ENCODE peak calls at places on chromosomes 5 and 9, in five cellular contexts. One of them, this sample, is unnamed.

GRCh38 chr9:125659201-125659840 is 47.7 kb downstream of the MAPKAP1 start:
- DNase-seq in H9: no peak
- DNase-seq in neuronal stem cell: no peak
- DNase-seq in mesenchymal stem cell: no peak
- DNase-seq in mesendoderm: no peak
- DNase-seq in this sample: peak

GRCh38 chr9:33147770-33148169 is 19.4 kb downstream of the B4GALT1 start:
- DNase-seq in mesendoderm: no peak
- DNase-seq in neuronal stem cell: no peak
- DNase-seq in mesenchymal stem cell: no peak
- DNase-seq in H9: no peak
- DNase-seq in this sample: no peak

GRCh38 chr5:132254321-132254977 is 3.0 kb upstream of the PDLIM4 start:
- DNase-seq in mesenchymal stem cell: no peak
- DNase-seq in neuronal stem cell: no peak
- DNase-seq in H9: peak
- DNase-seq in mesendoderm: no peak
- DNase-seq in this sample: no peak

GRCh38 chr9:131613921-131614320 is 68.6 kb downstream of the PRRT1B start:
- DNase-seq in neuronal stem cell: no peak
- DNase-seq in mesenchymal stem cell: no peak
- DNase-seq in mesendoderm: no peak
- DNase-seq in H9: no peak
- DNase-seq in this sample: no peak

GRCh38 chr5:149289307-149289706 is 17.6 kb downstream of the AFAP1L1 start:
- DNase-seq in H9: no peak
- DNase-seq in neuronal stem cell: no peak
- DNase-seq in mesenchymal stem cell: peak
- DNase-seq in mesendoderm: no peak
- DNase-seq in this sample: peak

GRCh38 chr9:69331444-69331843 is 6.4 kb downstream of the ENTREP1 start:
- DNase-seq in neuronal stem cell: no peak
- DNase-seq in mesenchymal stem cell: no peak
- DNase-seq in mesendoderm: no peak
- DNase-seq in H9: no peak
- DNase-seq in this sample: no peak

GRCh38 chr5:150542933-150543445 is 35.1 kb downstream of the NDST1 start:
- DNase-seq in mesendoderm: no peak
- DNase-seq in neuronal stem cell: no peak
- DNase-seq in mesenchymal stem cell: peak
- DNase-seq in H9: no peak
- DNase-seq in this sample: no peak

GRCh38 chr9:21762064-21762463 is 40.4 kb upstream of the MTAP start:
- DNase-seq in mesendoderm: no peak
- DNase-seq in neuronal stem cell: no peak
- DNase-seq in mesenchymal stem cell: no peak
- DNase-seq in H9: no peak
- DNase-seq in this sample: no peak

GRCh38 chr5:3393122-3393963 is 202.3 kb upstream of the IRX1 start:
- DNase-seq in neuronal stem cell: peak
- DNase-seq in mesenchymal stem cell: no peak
- DNase-seq in mesendoderm: no peak
- DNase-seq in H9: no peak
- DNase-seq in this sample: no peak

GRCh38 chr5:148085934-148086333 is 22.2 kb downstream of the SPINK5 start:
- DNase-seq in mesenchymal stem cell: no peak
- DNase-seq in mesendoderm: no peak
- DNase-seq in H9: no peak
- DNase-seq in neuronal stem cell: no peak
- DNase-seq in this sample: peak

GRCh38 chr9:108662090-108662875 is 193.5 kb downstream of the ACTL7B start:
- DNase-seq in mesendoderm: no peak
- DNase-seq in mesenchymal stem cell: no peak
- DNase-seq in H9: no peak
- DNase-seq in neuronal stem cell: no peak
- DNase-seq in this sample: no peak

GRCh38 chr9:92564479-92564878 is 28.7 kb upstream of the ECM2 start:
- DNase-seq in H9: no peak
- DNase-seq in mesenchymal stem cell: peak
- DNase-seq in neuronal stem cell: no peak
- DNase-seq in mesendoderm: no peak
- DNase-seq in this sample: peak

GRCh38 chr9:36590246-36590645 is 17.6 kb downstream of the MELK start:
- DNase-seq in H9: no peak
- DNase-seq in mesenchymal stem cell: no peak
- DNase-seq in mesendoderm: no peak
- DNase-seq in neuronal stem cell: no peak
- DNase-seq in this sample: no peak

GRCh38 chr5:65928341-65928752 is 2.0 kb downstream of the ERBIN start:
- DNase-seq in H9: no peak
- DNase-seq in mesenchymal stem cell: peak
- DNase-seq in mesendoderm: no peak
- DNase-seq in neuronal stem cell: no peak
- DNase-seq in this sample: no peak

GRCh38 chr9:124149992-124150391 is 107.8 kb upstream of the NEK6 start:
- DNase-seq in mesendoderm: peak
- DNase-seq in H9: no peak
- DNase-seq in neuronal stem cell: no peak
- DNase-seq in mesenchymal stem cell: peak
- DNase-seq in this sample: peak

GRCh38 chr9:2602704-2603116 is 18.9 kb upstream of the VLDLR start:
- DNase-seq in neuronal stem cell: no peak
- DNase-seq in H9: no peak
- DNase-seq in mesendoderm: no peak
- DNase-seq in mesenchymal stem cell: no peak
- DNase-seq in this sample: peak

GRCh38 chr5:172143875-172144274 is 44.1 kb downstream of the STK10 start:
- DNase-seq in neuronal stem cell: no peak
- DNase-seq in H9: no peak
- DNase-seq in mesendoderm: no peak
- DNase-seq in mesenchymal stem cell: no peak
- DNase-seq in this sample: no peak
- H2BK120ac ChIP-seq in neuronal stem cell: no peak
- H2BK120ac ChIP-seq in H9: no peak
- H2BK120ac ChIP-seq in mesendoderm: no peak
- H2BK120ac ChIP-seq in mesenchymal stem cell: peak
- H2BK120ac ChIP-seq in this sample: no peak

GRCh38 chr5:112697833-112698232 is 39.9 kb upstream of the APC start:
- DNase-seq in neuronal stem cell: no peak
- DNase-seq in mesendoderm: no peak
- DNase-seq in H9: no peak
- DNase-seq in mesenchymal stem cell: no peak
- DNase-seq in this sample: no peak
- H2BK120ac ChIP-seq in neuronal stem cell: no peak
- H2BK120ac ChIP-seq in mesendoderm: no peak
- H2BK120ac ChIP-seq in H9: no peak
- H2BK120ac ChIP-seq in mesenchymal stem cell: no peak
- H2BK120ac ChIP-seq in this sample: no peak

GRCh38 chr5:139635606-139636206 is 12.4 kb upstream of the CXXC5 start:
- DNase-seq in neuronal stem cell: no peak
- DNase-seq in mesenchymal stem cell: peak
- DNase-seq in mesendoderm: peak
- DNase-seq in H9: no peak
- DNase-seq in this sample: peak
- H2BK120ac ChIP-seq in neuronal stem cell: no peak
- H2BK120ac ChIP-seq in mesenchymal stem cell: peak
- H2BK120ac ChIP-seq in mesendoderm: no peak
- H2BK120ac ChIP-seq in H9: no peak
- H2BK120ac ChIP-seq in this sample: peak

GRCh38 chr9:134135343-134136116 is at the start of gene WDR5:
- DNase-seq in neuronal stem cell: peak
- DNase-seq in mesendoderm: peak
- DNase-seq in mesenchymal stem cell: peak
- DNase-seq in H9: peak
- DNase-seq in this sample: peak

GRCh38 chr9:134136997-134137302 is 1.1 kb downstream of the WDR5 start:
- DNase-seq in mesendoderm: no peak
- DNase-seq in mesenchymal stem cell: no peak
- DNase-seq in neuronal stem cell: no peak
- DNase-seq in H9: no peak
- DNase-seq in this sample: no peak

GRCh38 chr9:134136117-134136996 is 475 bp downstream of the WDR5 start:
- DNase-seq in mesendoderm: peak
- DNase-seq in H9: no peak
- DNase-seq in neuronal stem cell: peak
- DNase-seq in mesenchymal stem cell: peak
- DNase-seq in this sample: peak

GRCh38 chr9:134132208-134132870 is 3.5 kb upstream of the WDR5 start:
- DNase-seq in H9: no peak
- DNase-seq in mesendoderm: no peak
- DNase-seq in mesenchymal stem cell: no peak
- DNase-seq in neuronal stem cell: no peak
- DNase-seq in this sample: no peak

DNA sequence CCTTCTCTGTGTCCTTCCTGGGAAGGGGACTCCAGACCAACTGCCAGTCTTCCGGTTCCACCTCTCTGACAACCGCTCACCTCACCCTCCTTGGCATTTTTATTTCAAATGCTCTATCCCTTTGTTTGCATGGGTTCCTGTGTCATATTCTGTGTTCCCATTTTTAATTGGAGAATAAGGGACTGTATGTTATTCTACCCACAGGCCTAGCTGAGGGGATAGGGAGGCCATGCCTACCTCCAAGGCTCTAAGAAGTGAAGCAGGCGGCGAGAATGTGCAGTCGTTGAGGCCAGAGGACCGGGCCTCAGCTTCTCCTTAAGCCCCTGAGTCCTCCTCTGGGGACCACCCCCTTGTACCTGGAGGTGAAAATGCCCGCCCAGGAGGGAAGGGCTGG is 936 bp upstream of the WDR5 start:
- DNase-seq in neuronal stem cell: no peak
- DNase-seq in mesenchymal stem cell: no peak
- DNase-seq in H9: peak
- DNase-seq in mesendoderm: no peak
- DNase-seq in this sample: no peak
- H2BK120ac ChIP-seq in neuronal stem cell: no peak
- H2BK120ac ChIP-seq in mesenchymal stem cell: no peak
- H2BK120ac ChIP-seq in H9: no peak
- H2BK120ac ChIP-seq in mesendoderm: no peak
- H2BK120ac ChIP-seq in this sample: peak

DNA sequence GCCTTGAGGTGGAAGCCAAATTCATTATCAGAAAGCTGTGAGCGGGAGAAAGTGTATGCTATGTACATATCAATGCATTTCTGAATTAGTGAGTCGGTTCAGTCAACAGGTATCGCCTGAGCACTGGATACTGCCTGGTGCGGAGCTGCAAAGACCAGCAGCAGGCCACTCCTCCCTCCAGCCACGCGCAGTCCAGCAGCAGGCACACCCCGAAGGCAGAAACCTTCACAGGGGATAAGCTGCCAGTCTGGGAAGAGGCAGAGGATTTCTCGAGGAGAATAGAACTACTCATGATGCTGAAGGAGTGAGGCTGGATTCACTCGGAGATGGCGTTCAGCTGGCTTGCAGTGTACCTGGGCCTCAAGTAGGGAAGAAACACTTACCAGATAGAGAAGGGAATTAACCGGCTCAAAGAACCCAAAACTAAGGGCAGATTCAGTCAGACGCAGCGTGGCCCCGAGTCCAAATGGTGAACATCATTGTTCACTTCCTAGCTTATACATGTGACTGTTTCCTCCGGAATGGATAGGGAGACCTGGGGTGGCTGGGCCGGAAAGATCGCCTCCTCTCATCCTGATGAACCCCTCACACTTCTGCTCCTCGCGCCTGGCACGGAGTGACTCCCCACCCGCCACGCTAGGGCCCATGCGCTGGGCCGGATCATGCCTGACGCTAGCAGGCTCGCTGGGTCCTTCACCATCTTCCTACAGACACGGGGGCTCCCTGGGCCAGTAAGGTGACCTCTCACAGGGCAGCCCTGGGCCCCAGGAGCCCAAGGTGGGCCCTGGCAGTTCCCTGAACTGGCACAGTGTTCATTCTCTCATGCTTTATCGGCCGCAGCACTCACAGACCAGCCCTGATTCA is 78.1 kb upstream of the SPATA31C2 start:
- DNase-seq in neuronal stem cell: no peak
- DNase-seq in H9: no peak
- DNase-seq in mesenchymal stem cell: no peak
- DNase-seq in mesendoderm: no peak
- DNase-seq in this sample: no peak
- H2BK120ac ChIP-seq in neuronal stem cell: no peak
- H2BK120ac ChIP-seq in H9: no peak
- H2BK120ac ChIP-seq in mesenchymal stem cell: no peak
- H2BK120ac ChIP-seq in mesendoderm: no peak
- H2BK120ac ChIP-seq in this sample: no peak

DNA sequence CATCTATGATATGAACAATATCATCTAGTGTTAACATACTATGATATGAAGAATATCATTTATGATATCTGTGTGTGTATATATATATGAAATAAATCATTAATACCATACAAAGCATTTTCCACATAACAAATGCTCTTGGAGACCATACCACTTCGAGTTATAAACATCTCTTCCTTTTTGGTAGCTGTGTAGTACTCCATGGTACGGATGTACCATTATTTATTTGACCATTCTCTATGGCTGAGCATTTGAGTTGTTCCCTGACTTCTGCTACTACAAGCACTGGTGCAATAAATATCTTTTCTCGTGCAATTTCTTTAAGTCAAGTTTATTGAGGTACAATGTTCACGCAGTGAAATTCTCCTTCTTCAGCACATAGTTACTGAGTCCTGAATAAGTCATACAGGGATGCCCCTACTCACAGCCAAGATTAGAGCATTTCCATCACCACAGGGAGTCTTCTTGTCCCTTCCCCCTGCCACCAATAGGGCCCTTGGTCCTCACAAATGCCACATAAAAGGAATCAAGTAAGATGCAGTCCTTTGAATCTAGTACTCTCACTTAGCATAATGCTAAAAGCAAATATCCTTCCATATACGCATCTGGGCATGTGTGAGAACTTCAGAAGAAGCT is 75.2 kb upstream of the SLC25A48 start:
- DNase-seq in mesendoderm: no peak
- DNase-seq in H9: no peak
- DNase-seq in mesenchymal stem cell: no peak
- DNase-seq in neuronal stem cell: no peak
- DNase-seq in this sample: no peak
- H2BK120ac ChIP-seq in mesendoderm: no peak
- H2BK120ac ChIP-seq in H9: no peak
- H2BK120ac ChIP-seq in mesenchymal stem cell: no peak
- H2BK120ac ChIP-seq in neuronal stem cell: no peak
- H2BK120ac ChIP-seq in this sample: no peak

DNA sequence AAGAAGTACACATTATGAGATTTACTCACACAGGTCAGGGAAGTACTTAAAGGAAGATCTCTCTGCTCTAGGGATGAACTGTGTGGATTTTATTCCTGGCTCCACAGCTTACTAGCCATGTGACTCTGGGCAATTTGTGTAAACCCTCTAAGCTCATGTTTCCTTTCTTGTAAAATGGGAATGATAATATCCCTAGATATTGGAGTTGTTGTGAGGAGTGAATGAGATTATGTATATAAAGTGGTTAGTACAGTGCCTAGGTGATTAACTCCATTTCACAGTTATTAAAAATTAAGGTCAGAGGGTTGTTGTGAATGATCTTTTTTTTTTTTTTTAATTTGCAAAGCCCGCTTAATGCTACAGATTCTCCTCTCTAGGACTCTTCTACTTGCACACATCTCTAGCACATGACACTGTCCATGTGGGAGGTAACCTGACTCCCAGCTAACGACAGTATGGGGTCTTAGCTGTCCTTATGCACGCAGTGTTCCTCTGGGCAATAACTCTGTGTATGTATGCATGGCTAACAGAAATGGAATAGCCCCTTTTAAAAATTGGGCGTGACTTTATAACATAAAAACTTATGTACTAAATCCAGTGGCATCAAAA is 23.9 kb upstream of the MYOT start:
- DNase-seq in mesendoderm: no peak
- DNase-seq in H9: no peak
- DNase-seq in neuronal stem cell: no peak
- DNase-seq in mesenchymal stem cell: no peak
- DNase-seq in this sample: no peak
- H2BK120ac ChIP-seq in mesendoderm: no peak
- H2BK120ac ChIP-seq in H9: no peak
- H2BK120ac ChIP-seq in neuronal stem cell: no peak
- H2BK120ac ChIP-seq in mesenchymal stem cell: no peak
- H2BK120ac ChIP-seq in this sample: no peak

This sample was measured in IMR-90.